ENCODE peak calls at places on chromosomes 6 and 20, in nine cellular contexts. B is neural progenitor cell, Y is GM23248, U is GM23338, D is HCT116, M is SK-N-SH, T is PC-3, J is MM.1S, E is OCI-LY7. G is an unnamed sample.

GRCh38 chr6:118668761-118669411 is 17.5 kb upstream of the CEP85L start:
- DNase-seq in B (no peak), Y (peak; percentile 57), U (no peak), D (no peak), M (no peak), T (peak; percentile 17), J (no peak), E (no peak), G (no peak)

GRCh38 chr6:119040229-119040628 is 38.2 kb downstream of the FAM184A start:
- DNase-seq in B (no peak), Y (no peak), U (no peak), D (no peak), M (no peak), T (no peak), J (no peak), E (no peak), G (no peak)

GRCh38 chr20:41366546-41367392 is at the start of gene EMILIN3:
- DNase-seq in B (peak; percentile 90), Y (peak; percentile 31), U (peak; percentile 78), D (no peak), M (peak; percentile 85), T (no peak), J (no peak), E (no peak), G (peak; percentile 62)

GRCh38 chr6:118387921-118388701 is 160.0 kb upstream of the PLN start:
- DNase-seq in B (no peak), Y (peak; percentile 86), U (no peak), D (peak; percentile 3), M (no peak), T (peak; percentile 90), J (no peak), E (no peak), G (no peak)

GRCh38 chr20:13996265-13996664 is 949 bp downstream of the MACROD2 start:
- DNase-seq in B (no peak), Y (peak; percentile 19), U (peak; percentile 17), D (no peak), M (no peak), T (peak; percentile 37), J (no peak), E (no peak), G (peak; percentile 21)

GRCh38 chr20:24772667-24773066 is 176.4 kb upstream of the CST7 start:
- DNase-seq in B (no peak), Y (no peak), U (no peak), D (no peak), M (no peak), T (no peak), J (no peak), E (no peak), G (no peak)

GRCh38 chr6:113936093-113936934 is 34.6 kb downstream of the HDAC2 start:
- DNase-seq in B (peak; percentile 42), Y (peak; percentile 69), U (peak; percentile 76), D (peak; percentile 33), M (peak; percentile 53), T (peak; percentile 67), J (peak; percentile 45), E (peak; percentile 60), G (peak; percentile 59)

GRCh38 chr20:8964944-8965562 is 103.8 kb upstream of the PLCB4 start:
- DNase-seq in B (no peak), Y (no peak), U (no peak), D (peak; percentile 0), M (no peak), T (peak; percentile 51), J (no peak), E (no peak), G (no peak)

GRCh38 chr6:150418825-150419594 is 50.2 kb downstream of the IYD start:
- DNase-seq in B (peak; percentile 69), Y (peak; percentile 81), U (peak; percentile 84), D (peak; percentile 61), M (peak; percentile 53), T (peak; percentile 59), J (peak; percentile 43), E (peak; percentile 47), G (peak; percentile 82)

GRCh38 chr20:23143098-23143497 is 57.0 kb upstream of the CD93 start:
- DNase-seq in B (no peak), Y (peak; percentile 93), U (no peak), D (peak; percentile 47), M (no peak), T (peak; percentile 88), J (no peak), E (no peak), G (peak; percentile 73)

GRCh38 chr6:165508321-165508889 is 154.6 kb downstream of the PDE10A start:
- DNase-seq in B (no peak), Y (no peak), U (no peak), D (no peak), M (no peak), T (no peak), J (no peak), E (no peak), G (no peak)

GRCh38 chr20:62370807-62371587 is 3.9 kb upstream of the LAMA5 start:
- DNase-seq in B (no peak), Y (no peak), U (no peak), D (no peak), M (no peak), T (no peak), J (no peak), E (no peak), G (no peak)

GRCh38 chr6:45650527-45651135 is 272.9 kb upstream of the SUPT3H start:
- DNase-seq in B (no peak), Y (peak; percentile 90), U (no peak), D (peak; percentile 16), M (no peak), T (peak; percentile 96), J (no peak), E (no peak), G (peak; percentile 19)

GRCh38 chr6:68572525-68572924 is 62.6 kb upstream of the ADGRB3 start:
- DNase-seq in B (peak; percentile 63), Y (peak; percentile 6), U (peak; percentile 88), D (no peak), M (peak; percentile 11), T (peak; percentile 64), J (peak; percentile 83), E (peak; percentile 60), G (peak; percentile 59)

DNA sequence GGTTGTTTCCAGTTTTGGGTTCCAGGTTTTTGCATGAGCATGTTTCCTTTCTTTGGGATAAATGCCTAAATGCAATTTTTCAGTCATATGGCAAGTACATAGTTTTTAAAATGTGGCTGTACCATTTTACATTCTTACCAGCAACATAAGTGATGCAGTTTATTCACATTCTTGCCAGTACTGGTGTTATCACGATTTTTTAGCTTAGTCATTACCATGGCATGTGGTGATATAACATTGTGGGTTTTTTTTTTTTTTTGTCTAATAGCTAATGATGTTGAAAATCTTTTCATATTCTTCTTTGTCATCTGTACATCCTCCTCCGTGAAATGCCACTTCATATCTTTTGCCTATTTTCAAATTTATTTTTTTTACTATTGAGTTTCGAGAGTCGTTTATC is 2.9 kb upstream of the TDRD6 start:
- DNase-seq in B (no peak), Y (peak; percentile 61), U (no peak), D (no peak), M (no peak), T (peak; percentile 53), J (no peak), E (no peak), G (no peak)
- TF ChIP-seq EZH2phosphoT487 in B (no peak), Y (no peak), U (no peak), D (no peak), M (no peak), T (no peak), J (no peak), E (no peak), G (no peak)

GRCh38 chr6:137219664-137220252 is 573 bp upstream of the IFNGR1 start:
- DNase-seq in B (no peak), Y (no peak), U (no peak), D (no peak), M (no peak), T (no peak), J (no peak), E (no peak), G (no peak)

GRCh38 chr6:137217801-137218472 is 1.2 kb downstream of the IFNGR1 start:
- DNase-seq in B (no peak), Y (peak; percentile 81), U (no peak), D (no peak), M (no peak), T (peak; percentile 6), J (no peak), E (peak; percentile 55), G (peak; percentile 57)

GRCh38 chr6:137218917-137219663 is at the start of gene IFNGR1:
- DNase-seq in B (peak; percentile 93), Y (peak; percentile 98), U (peak; percentile 96), D (peak; percentile 84), M (peak; percentile 95), T (peak; percentile 87), J (peak; percentile 92), E (peak; percentile 93), G (peak; percentile 98)

GRCh38 chr6:137216875-137217553 is 2.2 kb downstream of the IFNGR1 start:
- DNase-seq in B (no peak), Y (no peak), U (no peak), D (no peak), M (no peak), T (peak; percentile 55), J (no peak), E (no peak), G (no peak)

GRCh38 chr6:137218473-137218916 is 690 bp downstream of the IFNGR1 start:
- DNase-seq in B (peak; percentile 18), Y (peak; percentile 90), U (peak; percentile 24), D (no peak), M (peak; percentile 35), T (peak; percentile 60), J (peak; percentile 51), E (peak; percentile 51), G (peak; percentile 56)
- H3K4me1 ChIP-seq in B (peaks cover 9% of the 10 kb centered on the region), Y (peaks cover 46% of the 10 kb centered on the region), U (peaks cover 13% of the 10 kb centered on the region), D (peaks cover 11% of the 10 kb centered on the region), M (peaks cover 18% of the 10 kb centered on the region), T (peaks cover 34% of the 10 kb centered on the region), J (peaks cover 12% of the 10 kb centered on the region), E (peaks cover 69% of the 10 kb centered on the region), G (peaks cover 27% of the 10 kb centered on the region)

GRCh38 chr6:134176283-134176975 is 124.0 kb upstream of the SLC2A12 start:
- DNase-seq in B (peak; percentile 69), Y (peak; percentile 76), U (peak; percentile 69), D (no peak), M (peak; percentile 56), T (peak; percentile 21), J (no peak), E (no peak), G (peak; percentile 63)
- TF ChIP-seq EZH2phosphoT487 in B (peak; percentile 55), Y (no peak), U (no peak), D (no peak), M (no peak), T (no peak), J (no peak), E (no peak), G (no peak)

GRCh38 chr6:46867411-46867810 is 54.3 kb downstream of the ADGRF5 start:
- DNase-seq in B (no peak), Y (peak; percentile 28), U (no peak), D (no peak), M (no peak), T (peak; percentile 52), J (no peak), E (no peak), G (no peak)
- H3K4me1 ChIP-seq in B (no peaks in the 10 kb centered on the region), Y (no peaks in the 10 kb centered on the region), U (peaks cover 12% of the 10 kb centered on the region), D (no peaks in the 10 kb centered on the region), M (no peaks in the 10 kb centered on the region), T (peaks cover 6% of the 10 kb centered on the region), J (no peaks in the 10 kb centered on the region), E (no peaks in the 10 kb centered on the region), G (no peaks in the 10 kb centered on the region)